ENCODE peak calls at places on chromosome 2, in six cellular contexts. W is fibroblast of lung; C is stimulated activated naive B cell treated with anti-CD40 and anti-IgM and Interleukin-4, amounts not matched to agents 10 μg/mL and 1 μg/mL and 100 μg/mL, for 72 hours; H is GM10248; I is activated T-cell treated with anti-CD3 and anti-CD28 coated beads for 1 hour; T is AG08395. B is an unnamed sample.

GRCh38 chr2:57693177-57693576 is 353.4 kb upstream of the VRK2 start:
- DNase-seq in W (no peak), C (no peak), H (no peak), I (no peak), T (no peak), B (no peak)

GRCh38 chr2:226985227-226985946 is 149.5 kb downstream of the RHBDD1 start:
- DNase-seq in W (peak), C (no peak), H (no peak), I (no peak), T (peak), B (peak)

GRCh38 chr2:143354050-143354449 is 224.8 kb downstream of the ARHGAP15 start:
- DNase-seq in W (no peak), C (no peak), H (no peak), I (no peak), T (no peak), B (no peak)

GRCh38 chr2:207048421-207048820 is 109.1 kb downstream of the CPO start:
- DNase-seq in W (no peak), C (no peak), H (no peak), I (no peak), T (no peak), B (no peak)

GRCh38 chr2:146986161-146986560 is 858.7 kb upstream of the ACVR2A start:
- DNase-seq in W (peak), C (no peak), H (no peak), I (no peak), T (peak), B (no peak)

GRCh38 chr2:130353291-130354134 is 2.3 kb upstream of the PTPN18 start:
- DNase-seq in W (no peak), C (no peak), H (no peak), I (no peak), T (no peak), B (no peak)

GRCh38 chr2:71505086-71505769 is 51.9 kb downstream of the DYSF start:
- DNase-seq in W (no peak), C (no peak), H (no peak), I (no peak), T (no peak), B (peak)

GRCh38 chr2:227822416-227823003 is 8.9 kb downstream of the CCL20 start:
- DNase-seq in W (no peak), C (no peak), H (no peak), I (no peak), T (no peak), B (no peak)

GRCh38 chr2:71932027-71932779 is 215.5 kb downstream of the CYP26B1 start:
- DNase-seq in W (no peak), C (no peak), H (peak), I (no peak), T (no peak), B (no peak)

GRCh38 chr2:68693947-68694346 is 40.7 kb upstream of the ARHGAP25 start:
- DNase-seq in W (no peak), C (no peak), H (no peak), I (no peak), T (no peak), B (no peak)

GRCh38 chr2:178761759-178762371 is 45.4 kb downstream of the TTN start:
- DNase-seq in W (peak), C (peak), H (peak), I (no peak), T (peak), B (peak)

GRCh38 chr2:138185827-138186226 is 221.6 kb downstream of the HNMT start:
- DNase-seq in W (no peak), C (no peak), H (no peak), I (no peak), T (no peak), B (no peak)

GRCh38 chr2:215188078-215188477 is 49.7 kb upstream of the ABCA12 start:
- DNase-seq in W (no peak), C (no peak), H (no peak), I (no peak), T (no peak), B (no peak)